ENCODE peak calls at places on chromosome 19, in nine cellular contexts. L is breast epithelium, O is erythroblast, C is lower leg skin, J is A549, A is H1, Q is stomach, F is IMR-90, G is upper lobe of left lung. Z is an unnamed sample.

GRCh38 chr19:47499863-47500830 is 14.7 kb downstream of the NAPA start:
- DNase-seq in G (no peak), Q (peak; percentile 69), A (no peak), C (no peak), F (no peak), O (peak; percentile 77), J (no peak), L (peak; percentile 85), Z (no peak)

GRCh38 chr19:18939922-18940775 is 868 bp downstream of the HOMER3 start:
- DNase-seq in O (no peak), A (peak; percentile 47), J (peak; percentile 44), F (peak; percentile 46), L (peak; percentile 56), C (peak; percentile 93), G (peak; percentile 89), Q (peak; percentile 37), Z (peak; percentile 88)

GRCh38 chr19:32676186-32676894 is 692 bp downstream of the RGS9BP start:
- DNase-seq in O (peak; percentile 70), Q (peak; percentile 28), J (peak; percentile 43), F (no peak), C (no peak), A (no peak), L (no peak), G (peak; percentile 90), Z (no peak)

GRCh38 chr19:33048806-33049676 is 15.6 kb downstream of the RHPN2 start:
- DNase-seq in Q (peak; percentile 57), C (no peak), F (peak; percentile 24), O (no peak), G (no peak), J (no peak), L (no peak), A (no peak), Z (no peak)

GRCh38 chr19:6479836-6480398 is 1.7 kb downstream of the DENND1C start:
- DNase-seq in L (no peak), J (no peak), G (no peak), F (no peak), C (no peak), A (no peak), O (no peak), Q (no peak), Z (no peak)

GRCh38 chr19:46803555-46803954 is 15.2 kb upstream of the SLC1A5 start:
- DNase-seq in G (no peak), F (no peak), A (no peak), C (no peak), J (no peak), L (no peak), O (no peak), Q (no peak), Z (no peak)

GRCh38 chr19:45569619-45570421 is 14.8 kb downstream of the OPA3 start:
- DNase-seq in J (peak; percentile 62), F (no peak), L (no peak), Q (peak; percentile 76), G (no peak), O (peak; percentile 75), A (peak; percentile 46), C (peak; percentile 89), Z (no peak)

GRCh38 chr19:19028526-19028925 is 4.8 kb downstream of the SUGP2 start:
- DNase-seq in J (no peak), L (no peak), O (no peak), G (no peak), C (no peak), A (no peak), F (no peak), Q (no peak), Z (no peak)

GRCh38 chr19:14081797-14082674 is 3.5 kb downstream of the C19orf67 start:
- DNase-seq in F (peak; percentile 27), C (no peak), L (peak; percentile 66), O (no peak), G (peak; percentile 90), J (no peak), Q (peak; percentile 45), A (no peak), Z (no peak)

GRCh38 chr19:8208119-8208709 is 956 bp upstream of the CERS4 start:
- DNase-seq in J (no peak), G (peak; percentile 82), F (no peak), O (no peak), L (no peak), A (no peak), Q (peak; percentile 60), C (no peak), Z (no peak)

GRCh38 chr19:55173717-55174409 is 6.2 kb downstream of the SYT5 start:
- DNase-seq in F (peak; percentile 43), A (no peak), J (peak; percentile 95), L (no peak), G (peak; percentile 79), Q (peak; percentile 43), C (peak; percentile 93), O (peak; percentile 78), Z (peak; percentile 97)

GRCh38 chr19:48170817-48171347 is 402 bp downstream of the ZSWIM9 start:
- DNase-seq in Q (no peak), O (peak; percentile 43), A (no peak), J (no peak), C (no peak), F (no peak), L (no peak), G (no peak), Z (no peak)

GRCh38 chr19:17932485-17933338 is at the start of gene CCDC124:
- DNase-seq in F (peak; percentile 89), L (peak; percentile 90), G (peak; percentile 99), J (peak; percentile 84), Q (peak; percentile 94), A (peak; percentile 86), C (peak; percentile 98), O (peak; percentile 97), Z (peak; percentile 89)

GRCh38 chr19:17779281-17779930 is 15.5 kb upstream of the B3GNT3 start:
- DNase-seq in O (no peak), J (peak; percentile 52), Q (no peak), G (no peak), A (peak; percentile 68), L (no peak), C (no peak), F (peak; percentile 15), Z (no peak)

GRCh38 chr19:491146-491741 is 5.0 kb upstream of the MADCAM1 start:
- DNase-seq in Q (no peak), C (no peak), F (no peak), G (peak; percentile 81), J (no peak), A (no peak), O (peak; percentile 70), L (no peak), Z (no peak)

GRCh38 chr19:4077800-4078683 is 11.3 kb upstream of the ZBTB7A start:
- DNase-seq in L (peak; percentile 70), Q (peak; percentile 63), A (no peak), O (peak; percentile 64), F (no peak), C (no peak), J (no peak), G (peak; percentile 86), Z (no peak)

GRCh38 chr19:4606181-4606580 is 33.1 kb upstream of the TNFAIP8L1 start:
- DNase-seq in G (no peak), O (no peak), C (no peak), Q (no peak), A (no peak), J (no peak), F (no peak), L (no peak), Z (no peak)

GRCh38 chr19:58385313-58386165 is 1.5 kb upstream of the RPS5 start:
- DNase-seq in J (no peak), A (no peak), G (no peak), L (no peak), F (no peak), Q (no peak), C (peak; percentile 84), O (no peak), Z (no peak)

GRCh38 chr19:10805758-10806247 is 30.2 kb downstream of the TMED1 start:
- DNase-seq in G (no peak), J (no peak), Q (no peak), A (no peak), L (no peak), F (no peak), C (no peak), O (no peak), Z (no peak)

GRCh38 chr19:10805075-10805757 is 30.8 kb downstream of the TMED1 start:
- DNase-seq in O (no peak), Q (peak; percentile 34), C (no peak), F (no peak), J (no peak), L (no peak), A (no peak), G (no peak), Z (no peak)

GRCh38 chr19:10802479-10802878 is 33.5 kb downstream of the TMED1 start:
- DNase-seq in O (no peak), G (no peak), A (no peak), Q (no peak), C (no peak), L (no peak), J (no peak), F (no peak), Z (no peak)

GRCh38 chr19:10800488-10800887 is 35.5 kb downstream of the TMED1 start:
- DNase-seq in C (no peak), L (no peak), Q (no peak), A (no peak), O (no peak), G (no peak), J (no peak), F (peak; percentile 16), Z (no peak)

GRCh38 chr19:10803252-10803651 is 32.8 kb downstream of the TMED1 start:
- DNase-seq in G (no peak), L (no peak), J (no peak), F (no peak), C (no peak), A (no peak), Q (no peak), O (no peak), Z (no peak)
- TF ChIP-seq POLR2A in G (no peak), L (no peak), J (no peak), F (no peak), C (no peak), A (no peak), Q (no peak), O (no peak), Z (no peak)

GRCh38 chr19:31263317-31263716 is 85.9 kb downstream of the TSHZ3 start:
- DNase-seq in Q (peak; percentile 1), C (peak; percentile 76), F (no peak), O (no peak), L (no peak), J (no peak), G (peak; percentile 52), A (no peak), Z (no peak)
- TF ChIP-seq POLR2A in Q (no peak), C (no peak), F (no peak), O (no peak), L (no peak), J (no peak), G (no peak), A (no peak), Z (no peak)

GRCh38 chr19:49933643-49934042 is 4.3 kb upstream of the NUP62 start:
- DNase-seq in A (no peak), Q (no peak), G (no peak), J (no peak), O (no peak), L (no peak), F (no peak), C (no peak), Z (no peak)
- TF ChIP-seq POLR2A in A (no peak), Q (no peak), G (no peak), J (no peak), O (no peak), L (no peak), F (no peak), C (no peak), Z (no peak)

DNA sequence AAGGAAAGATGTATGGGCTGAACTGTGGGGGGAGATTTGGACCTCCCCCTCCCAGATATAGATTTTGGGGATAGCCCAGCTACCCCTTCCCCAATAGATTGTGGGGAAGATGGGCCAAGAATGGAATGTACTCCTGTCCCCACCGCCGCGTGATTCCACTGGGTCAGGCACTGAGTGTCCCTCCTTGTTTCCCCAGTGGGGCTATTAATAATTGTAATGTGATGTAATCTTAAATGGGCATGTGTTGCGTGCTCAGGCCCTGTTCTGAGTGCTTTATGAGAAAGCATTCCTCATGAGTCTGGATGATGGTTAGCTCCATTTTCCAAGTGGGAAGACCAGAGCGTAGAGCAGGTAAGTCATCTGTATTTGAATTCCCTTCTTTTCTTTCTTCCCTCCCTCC is 1.4 kb downstream of the PSMD8 start:
- DNase-seq in A (no peak), F (peak; percentile 20), L (no peak), O (no peak), J (no peak), C (no peak), Q (no peak), G (no peak), Z (no peak)
- TF ChIP-seq POLR2A in A (no peak), F (no peak), L (no peak), O (no peak), J (no peak), C (no peak), Q (no peak), G (no peak), Z (no peak)